ENCODE peak calls at places on chromosomes 1 and 21, in five cellular contexts. F is islet precursor cell; Z is mucosa of descending colon; O is GM04504; W is activated effector memory CD4-positive, alpha-beta T cell treated with anti-CD3 and anti-CD28 coated beads, Interleukin-2, amount 50 U/mL, for 16 hours. L is an unnamed sample.

GRCh38 chr1:180530501-180530900 is 28.1 kb upstream of the ACBD6 start:
- DNase-seq in W (no peak), F (no peak), Z (peak; percentile 33), O (peak; percentile 32), L (no peak)

GRCh38 chr1:77671836-77672235 is 10.6 kb downstream of the ZZZ3 start:
- DNase-seq in O (no peak), Z (no peak), F (no peak), W (no peak), L (no peak)

GRCh38 chr1:61135286-61135685 is 52.9 kb downstream of the NFIA start:
- DNase-seq in W (no peak), Z (no peak), O (no peak), F (no peak), L (no peak)

GRCh38 chr1:189821838-189822237 is 655.8 kb downstream of the BRINP3 start:
- DNase-seq in W (no peak), Z (no peak), F (no peak), O (no peak), L (no peak)

GRCh38 chr1:119771016-119771415 is 2.3 kb upstream of the HMGCS2 start:
- DNase-seq in W (no peak), Z (peak; percentile 67), O (no peak), F (no peak), L (peak; percentile 74)

GRCh38 chr1:155196103-155196892 is 11.4 kb downstream of the THBS3 start:
- DNase-seq in W (no peak), Z (no peak), F (no peak), O (no peak), L (no peak)

GRCh38 chr1:12163210-12163609 is 3.6 kb upstream of the TNFRSF1B start:
- DNase-seq in F (no peak), W (no peak), O (no peak), Z (no peak), L (no peak)

GRCh38 chr1:42748021-42748420 is 8.0 kb upstream of the CLDN19 start:
- DNase-seq in F (peak; percentile 39), O (no peak), Z (no peak), W (no peak), L (no peak)

GRCh38 chr1:109040627-109041613 is 982 bp downstream of the WDR47 start:
- DNase-seq in Z (no peak), W (peak; percentile 73), O (no peak), F (peak; percentile 62), L (peak; percentile 55)

GRCh38 chr1:90919190-90919719 is 102.6 kb downstream of the ZNF644 start:
- DNase-seq in Z (no peak), W (no peak), F (no peak), O (no peak), L (no peak)

GRCh38 chr1:74271503-74271902 is 36.3 kb downstream of the TNNI3K start:
- DNase-seq in O (no peak), W (no peak), Z (no peak), F (no peak), L (no peak)

GRCh38 chr21:40652436-40652835 is 194.5 kb downstream of the DSCAM start:
- DNase-seq in F (no peak), O (no peak), W (no peak), Z (no peak), L (no peak)

GRCh38 chr1:22819391-22819790 is 108.8 kb downstream of the EPHB2 start:
- DNase-seq in W (no peak), Z (no peak), O (no peak), F (no peak), L (no peak)

GRCh38 chr1:186915555-186915954 is 86.8 kb downstream of the PLA2G4A start:
- DNase-seq in O (no peak), W (no peak), Z (no peak), F (no peak), L (no peak)

GRCh38 chr1:230104395-230105244 is 37.6 kb downstream of the GALNT2 start:
- DNase-seq in Z (peak; percentile 92), F (peak; percentile 96), W (peak; percentile 92), O (peak; percentile 99), L (peak; percentile 99)

GRCh38 chr1:53172751-53173498 is 23.7 kb upstream of the CPT2 start:
- DNase-seq in O (peak; percentile 56), W (no peak), F (no peak), Z (peak; percentile 54), L (no peak)

GRCh38 chr1:26530898-26531598 is 1.5 kb downstream of the RPS6KA1 start:
- DNase-seq in O (no peak), F (peak; percentile 95), Z (peak; percentile 96), W (no peak), L (no peak)

GRCh38 chr1:43054961-43055360 is 96.3 kb upstream of the SLC2A1 start:
- DNase-seq in Z (no peak), W (no peak), O (no peak), F (peak; percentile 81), L (no peak)

GRCh38 chr1:50333595-50333974 is 89.7 kb downstream of the DMRTA2 start:
- DNase-seq in O (no peak), Z (peak; percentile 74), F (peak; percentile 78), W (peak; percentile 81), L (peak; percentile 82)

GRCh38 chr1:64518692-64519481 is 49.0 kb downstream of the CACHD1 start:
- DNase-seq in W (no peak), F (no peak), Z (no peak), O (no peak), L (no peak)

GRCh38 chr1:200428482-200429205 is 18.8 kb upstream of the ZNF281 start:
- DNase-seq in W (no peak), Z (no peak), O (no peak), F (no peak), L (no peak)

GRCh38 chr21:29669416-29669815 is 270.4 kb downstream of the GRIK1 start:
- DNase-seq in W (no peak), O (no peak), Z (no peak), F (no peak), L (no peak)

GRCh38 chr1:219324629-219325367 is 151.1 kb downstream of the LYPLAL1 start:
- DNase-seq in W (no peak), Z (no peak), F (no peak), O (peak; percentile 67), L (no peak)

GRCh38 chr1:244210884-244211558 is 159.9 kb downstream of the ZBTB18 start:
- DNase-seq in Z (peak; percentile 21), O (no peak), W (no peak), F (peak; percentile 73), L (no peak)

GRCh38 chr1:236155399-236155767 is 13.0 kb downstream of the GPR137B start:
- DNase-seq in Z (no peak), W (no peak), O (no peak), F (no peak), L (peak; percentile 42)

GRCh38 chr1:223248787-223249175 is 105.7 kb upstream of the TLR5 start:
- DNase-seq in O (no peak), F (peak; percentile 42), W (peak; percentile 73), Z (no peak), L (no peak)

GRCh38 chr21:25881524-25882376 is 147.0 kb downstream of the GABPA start:
- DNase-seq in W (peak; percentile 82), F (peak; percentile 70), O (no peak), Z (peak; percentile 79), L (peak; percentile 85)

GRCh38 chr1:6179564-6180175 is 451 bp downstream of the CHD5 start:
- DNase-seq in F (no peak), O (no peak), W (no peak), Z (no peak), L (no peak)

GRCh38 chr1:2177541-2177940 is 17.0 kb downstream of the FAAP20 start:
- DNase-seq in W (no peak), F (no peak), O (no peak), Z (no peak), L (peak; percentile 39)

GRCh38 chr1:60133848-60134247 is 60.3 kb upstream of the C1orf87 start:
- DNase-seq in W (no peak), Z (no peak), F (no peak), O (peak; percentile 74), L (no peak)

GRCh38 chr1:241749041-241749798 is 97.1 kb downstream of the WDR64 start:
- DNase-seq in F (no peak), W (no peak), Z (no peak), O (peak; percentile 55), L (no peak)

GRCh38 chr21:36175771-36176565 is 19.3 kb downstream of the DOP1B start:
- DNase-seq in O (no peak), Z (no peak), F (no peak), W (no peak), L (no peak)

GRCh38 chr1:161736332-161736969 is 13.1 kb upstream of the DUSP12 start:
- DNase-seq in W (no peak), Z (no peak), F (no peak), O (no peak), L (no peak)

GRCh38 chr1:70977575-70977974 is 70.0 kb downstream of the PTGER3 start:
- DNase-seq in F (no peak), O (no peak), Z (no peak), W (no peak), L (no peak)

GRCh38 chr1:119606394-119606793 is 41.7 kb downstream of the ZNF697 start:
- DNase-seq in F (no peak), O (no peak), Z (no peak), W (no peak), L (no peak)

GRCh38 chr1:30427545-30427944 is 295.8 kb downstream of the MATN1 start:
- DNase-seq in Z (no peak), O (no peak), F (no peak), W (no peak), L (no peak)

GRCh38 chr1:33972676-33973395 is 109.0 kb downstream of the HMGB4 start:
- DNase-seq in O (no peak), W (peak; percentile 33), Z (peak; percentile 4), F (no peak), L (peak; percentile 63)

L was measured in right cardiac atrium.